ENCODE peak calls at places on chromosomes 13 and 19, in seven cellular contexts. One of them, this sample, is unnamed.
A peak's percentile ranks its signal among the peaks of the same experiment; 100 is the strongest.

GRCh38 chr19:56976300-56976699 is 135.8 kb upstream of the PEG3 start:
- DNase-seq in epithelial cell of prostate: no peak
- DNase-seq in transverse colon: no peak
- DNase-seq in CD4-positive, alpha-beta T cell: no peak
- DNase-seq in endodermal cell: no peak
- DNase-seq in uterus: no peak
- DNase-seq in IMR-90: no peak
- DNase-seq in this sample: no peak

GRCh38 chr13:38866649-38867048 is 124.0 kb downstream of the STOML3 start:
- DNase-seq in uterus: no peak
- DNase-seq in epithelial cell of prostate: no peak
- DNase-seq in IMR-90: no peak
- DNase-seq in CD4-positive, alpha-beta T cell: no peak
- DNase-seq in transverse colon: no peak
- DNase-seq in endodermal cell: no peak
- DNase-seq in this sample: no peak

GRCh38 chr19:11921852-11922495 is 2.9 kb upstream of the ZNF700 start:
- DNase-seq in uterus: no peak
- DNase-seq in transverse colon: no peak
- DNase-seq in IMR-90: peak; percentile 5
- DNase-seq in endodermal cell: no peak
- DNase-seq in CD4-positive, alpha-beta T cell: no peak
- DNase-seq in epithelial cell of prostate: no peak
- DNase-seq in this sample: no peak

GRCh38 chr13:40170982-40171381 is 495.5 kb downstream of the FOXO1 start:
- DNase-seq in IMR-90: no peak
- DNase-seq in uterus: no peak
- DNase-seq in endodermal cell: peak; percentile 49
- DNase-seq in transverse colon: no peak
- DNase-seq in CD4-positive, alpha-beta T cell: no peak
- DNase-seq in epithelial cell of prostate: peak; percentile 68
- DNase-seq in this sample: no peak

GRCh38 chr13:32895296-32895695 is 120.9 kb upstream of the KL start:
- DNase-seq in transverse colon: no peak
- DNase-seq in endodermal cell: no peak
- DNase-seq in epithelial cell of prostate: no peak
- DNase-seq in IMR-90: no peak
- DNase-seq in CD4-positive, alpha-beta T cell: no peak
- DNase-seq in uterus: no peak
- DNase-seq in this sample: no peak

GRCh38 chr13:40635315-40635995 is 31.0 kb downstream of the FOXO1 start:
- DNase-seq in epithelial cell of prostate: no peak
- DNase-seq in IMR-90: no peak
- DNase-seq in transverse colon: no peak
- DNase-seq in uterus: no peak
- DNase-seq in endodermal cell: peak; percentile 62
- DNase-seq in CD4-positive, alpha-beta T cell: no peak
- DNase-seq in this sample: no peak

GRCh38 chr19:48487944-48488343 is 18.8 kb downstream of the CYTH2 start:
- DNase-seq in epithelial cell of prostate: peak; percentile 69
- DNase-seq in uterus: no peak
- DNase-seq in endodermal cell: no peak
- DNase-seq in IMR-90: peak; percentile 70
- DNase-seq in transverse colon: peak; percentile 83
- DNase-seq in CD4-positive, alpha-beta T cell: no peak
- DNase-seq in this sample: peak; percentile 72

GRCh38 chr19:34678421-34678820 is 943 bp downstream of the ZNF302 start:
- DNase-seq in endodermal cell: no peak
- DNase-seq in uterus: no peak
- DNase-seq in transverse colon: no peak
- DNase-seq in IMR-90: no peak
- DNase-seq in epithelial cell of prostate: no peak
- DNase-seq in CD4-positive, alpha-beta T cell: no peak
- DNase-seq in this sample: no peak

GRCh38 chr19:11457115-11457514 is 21.7 kb downstream of the PRKCSH start:
- DNase-seq in CD4-positive, alpha-beta T cell: no peak
- DNase-seq in uterus: no peak
- DNase-seq in epithelial cell of prostate: no peak
- DNase-seq in transverse colon: no peak
- DNase-seq in IMR-90: no peak
- DNase-seq in endodermal cell: peak; percentile 60
- DNase-seq in this sample: no peak

GRCh38 chr19:54106716-54107115 is 4.1 kb downstream of the NDUFA3 start:
- DNase-seq in uterus: no peak
- DNase-seq in transverse colon: no peak
- DNase-seq in IMR-90: no peak
- DNase-seq in endodermal cell: no peak
- DNase-seq in epithelial cell of prostate: no peak
- DNase-seq in CD4-positive, alpha-beta T cell: no peak
- DNase-seq in this sample: no peak

GRCh38 chr13:77506874-77507273 is 28.6 kb upstream of the SCEL start:
- DNase-seq in IMR-90: no peak
- DNase-seq in transverse colon: no peak
- DNase-seq in uterus: no peak
- DNase-seq in endodermal cell: no peak
- DNase-seq in CD4-positive, alpha-beta T cell: no peak
- DNase-seq in epithelial cell of prostate: no peak
- DNase-seq in this sample: peak; percentile 2

GRCh38 chr13:53151692-53152421 is 123.2 kb downstream of the OLFM4 start:
- DNase-seq in transverse colon: peak; percentile 44
- DNase-seq in epithelial cell of prostate: no peak
- DNase-seq in CD4-positive, alpha-beta T cell: no peak
- DNase-seq in uterus: no peak
- DNase-seq in IMR-90: peak; percentile 34
- DNase-seq in endodermal cell: peak; percentile 86
- DNase-seq in this sample: no peak

GRCh38 chr19:30856786-30857185 is 484.6 kb downstream of the ZNF536 start:
- DNase-seq in uterus: no peak
- DNase-seq in transverse colon: no peak
- DNase-seq in endodermal cell: no peak
- DNase-seq in IMR-90: no peak
- DNase-seq in epithelial cell of prostate: no peak
- DNase-seq in CD4-positive, alpha-beta T cell: no peak
- DNase-seq in this sample: no peak

GRCh38 chr13:51118809-51119431 is 7.8 kb upstream of the C13orf42 start:
- DNase-seq in uterus: no peak
- DNase-seq in CD4-positive, alpha-beta T cell: no peak
- DNase-seq in transverse colon: no peak
- DNase-seq in IMR-90: no peak
- DNase-seq in endodermal cell: peak; percentile 39
- DNase-seq in epithelial cell of prostate: no peak
- DNase-seq in this sample: no peak

GRCh38 chr13:48235814-48236135 is 2.8 kb downstream of the ITM2B start:
- DNase-seq in CD4-positive, alpha-beta T cell: no peak
- DNase-seq in epithelial cell of prostate: no peak
- DNase-seq in uterus: no peak
- DNase-seq in transverse colon: no peak
- DNase-seq in IMR-90: no peak
- DNase-seq in endodermal cell: no peak
- DNase-seq in this sample: no peak

GRCh38 chr19:1169921-1170885 is 3.9 kb downstream of the SBNO2 start:
- DNase-seq in CD4-positive, alpha-beta T cell: no peak
- DNase-seq in epithelial cell of prostate: no peak
- DNase-seq in IMR-90: peak; percentile 83
- DNase-seq in transverse colon: peak; percentile 54
- DNase-seq in uterus: peak; percentile 89
- DNase-seq in endodermal cell: no peak
- DNase-seq in this sample: peak; percentile 51

GRCh38 chr13:93687261-93687660 is 460.7 kb downstream of the GPC6 start:
- DNase-seq in IMR-90: peak; percentile 75
- DNase-seq in CD4-positive, alpha-beta T cell: no peak
- DNase-seq in epithelial cell of prostate: no peak
- DNase-seq in endodermal cell: no peak
- DNase-seq in uterus: no peak
- DNase-seq in transverse colon: no peak
- DNase-seq in this sample: peak; percentile 36

GRCh38 chr13:35164324-35164932 is 222.4 kb downstream of the NBEA start:
- DNase-seq in endodermal cell: no peak
- DNase-seq in transverse colon: no peak
- DNase-seq in epithelial cell of prostate: no peak
- DNase-seq in uterus: no peak
- DNase-seq in CD4-positive, alpha-beta T cell: no peak
- DNase-seq in IMR-90: peak; percentile 27
- DNase-seq in this sample: peak; percentile 27

GRCh38 chr13:95677564-95678386 is 836 bp downstream of the DNAJC3 start:
- DNase-seq in endodermal cell: no peak
- DNase-seq in transverse colon: peak; percentile 63
- DNase-seq in IMR-90: peak; percentile 23
- DNase-seq in uterus: no peak
- DNase-seq in CD4-positive, alpha-beta T cell: no peak
- DNase-seq in epithelial cell of prostate: no peak
- DNase-seq in this sample: peak; percentile 18

GRCh38 chr19:38877781-38878574 is at the start of gene RINL:
- DNase-seq in CD4-positive, alpha-beta T cell: peak; percentile 45
- DNase-seq in uterus: no peak
- DNase-seq in epithelial cell of prostate: no peak
- DNase-seq in IMR-90: no peak
- DNase-seq in endodermal cell: peak; percentile 68
- DNase-seq in transverse colon: peak; percentile 71
- DNase-seq in this sample: no peak

GRCh38 chr19:47547175-47547574 is 25.8 kb downstream of the ZNF541 start:
- DNase-seq in CD4-positive, alpha-beta T cell: no peak
- DNase-seq in uterus: no peak
- DNase-seq in IMR-90: no peak
- DNase-seq in epithelial cell of prostate: no peak
- DNase-seq in transverse colon: no peak
- DNase-seq in endodermal cell: no peak
- DNase-seq in this sample: no peak

GRCh38 chr13:27359203-27359821 is 65.1 kb upstream of the GTF3A start:
- DNase-seq in IMR-90: peak; percentile 73
- DNase-seq in endodermal cell: peak; percentile 89
- DNase-seq in epithelial cell of prostate: no peak
- DNase-seq in CD4-positive, alpha-beta T cell: peak; percentile 61
- DNase-seq in transverse colon: peak; percentile 79
- DNase-seq in uterus: peak; percentile 67
- DNase-seq in this sample: no peak

GRCh38 chr19:7360393-7360984 is 11.8 kb downstream of the ARHGEF18 start:
- DNase-seq in uterus: peak; percentile 68
- DNase-seq in endodermal cell: no peak
- DNase-seq in epithelial cell of prostate: no peak
- DNase-seq in CD4-positive, alpha-beta T cell: no peak
- DNase-seq in IMR-90: peak; percentile 16
- DNase-seq in transverse colon: no peak
- DNase-seq in this sample: peak; percentile 10
- H3K27ac ChIP-seq in uterus: peak overlapping the region; percentile 72
- H3K27ac ChIP-seq in endodermal cell: no peak overlapping the region
- H3K27ac ChIP-seq in epithelial cell of prostate: no peak overlapping the region
- H3K27ac ChIP-seq in CD4-positive, alpha-beta T cell: peak overlapping the region; percentile 15
- H3K27ac ChIP-seq in IMR-90: no peak overlapping the region
- H3K27ac ChIP-seq in transverse colon: peak overlapping the region; percentile 54
- H3K27ac ChIP-seq in this sample: no peak overlapping the region

DNA sequence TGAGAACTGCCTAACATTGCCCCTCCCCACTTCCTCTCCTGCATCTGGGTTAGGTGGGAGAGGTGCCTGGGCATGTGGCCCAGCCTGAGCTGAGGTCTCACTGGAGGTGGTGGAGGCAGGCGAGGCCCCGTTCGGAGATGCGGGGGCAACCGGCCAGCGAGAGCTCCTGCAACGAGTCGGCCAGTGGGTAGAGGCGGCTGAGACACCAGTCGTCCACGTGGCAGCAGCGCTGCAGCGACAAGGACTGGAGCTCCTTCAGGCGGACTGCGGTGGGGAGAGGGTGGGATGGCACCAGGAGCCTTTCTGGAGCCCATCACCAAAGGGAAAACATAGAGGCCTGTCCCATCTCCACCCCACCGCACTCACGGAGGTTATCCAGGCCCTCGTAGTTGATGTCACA is 6.0 kb upstream of the B3GNT8 start:
- DNase-seq in IMR-90: no peak
- DNase-seq in uterus: no peak
- DNase-seq in transverse colon: no peak
- DNase-seq in CD4-positive, alpha-beta T cell: no peak
- DNase-seq in endodermal cell: no peak
- DNase-seq in epithelial cell of prostate: no peak
- DNase-seq in this sample: no peak
- H3K27ac ChIP-seq in IMR-90: no peak overlapping the region
- H3K27ac ChIP-seq in uterus: no peak overlapping the region
- H3K27ac ChIP-seq in transverse colon: no peak overlapping the region
- H3K27ac ChIP-seq in CD4-positive, alpha-beta T cell: no peak overlapping the region
- H3K27ac ChIP-seq in endodermal cell: no peak overlapping the region
- H3K27ac ChIP-seq in epithelial cell of prostate: no peak overlapping the region
- H3K27ac ChIP-seq in this sample: no peak overlapping the region

DNA sequence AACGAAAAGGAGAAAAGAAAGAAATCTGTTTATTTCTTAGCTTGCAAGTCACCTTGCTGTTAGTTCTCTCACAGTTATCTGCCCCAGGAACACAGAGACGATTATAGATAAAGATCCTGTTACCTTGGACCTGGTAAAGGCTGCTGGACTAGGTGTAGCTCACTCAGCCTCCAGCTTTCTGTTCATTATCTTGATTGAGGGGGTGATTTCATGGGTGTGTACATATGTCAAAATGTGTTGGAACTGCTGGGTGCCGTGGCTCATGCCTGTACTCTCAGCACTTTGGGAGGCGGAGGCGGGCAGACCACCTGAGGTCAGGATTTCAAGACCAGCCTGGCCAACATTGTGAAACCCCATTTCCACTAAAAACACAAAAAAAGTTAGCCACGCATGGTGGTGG is 27.9 kb downstream of the CERS4 start:
- DNase-seq in transverse colon: no peak
- DNase-seq in epithelial cell of prostate: no peak
- DNase-seq in uterus: no peak
- DNase-seq in IMR-90: no peak
- DNase-seq in CD4-positive, alpha-beta T cell: no peak
- DNase-seq in endodermal cell: no peak
- DNase-seq in this sample: no peak
- H3K27ac ChIP-seq in transverse colon: no peak overlapping the region
- H3K27ac ChIP-seq in epithelial cell of prostate: no peak overlapping the region
- H3K27ac ChIP-seq in uterus: no peak overlapping the region
- H3K27ac ChIP-seq in IMR-90: no peak overlapping the region
- H3K27ac ChIP-seq in CD4-positive, alpha-beta T cell: no peak overlapping the region
- H3K27ac ChIP-seq in endodermal cell: no peak overlapping the region
- H3K27ac ChIP-seq in this sample: no peak overlapping the region

GRCh38 chr13:31199527-31199848 is 287 bp upstream of the B3GLCT start:
- DNase-seq in uterus: no peak
- DNase-seq in IMR-90: no peak
- DNase-seq in endodermal cell: no peak
- DNase-seq in CD4-positive, alpha-beta T cell: no peak
- DNase-seq in epithelial cell of prostate: no peak
- DNase-seq in transverse colon: no peak
- DNase-seq in this sample: no peak
- H3K27ac ChIP-seq in uterus: peak overlapping the region; percentile 99
- H3K27ac ChIP-seq in IMR-90: no peak overlapping the region
- H3K27ac ChIP-seq in endodermal cell: no peak overlapping the region
- H3K27ac ChIP-seq in CD4-positive, alpha-beta T cell: peak overlapping the region; percentile 83
- H3K27ac ChIP-seq in epithelial cell of prostate: peak overlapping the region; percentile 87
- H3K27ac ChIP-seq in transverse colon: peak overlapping the region; percentile 95
- H3K27ac ChIP-seq in this sample: no peak overlapping the region

This sample was measured in astrocyte.